ENCODE peak calls at places on chromosomes 16 and 17, in nine cellular contexts. K, P, S, Y, V, X, O, J and U are unnamed samples.

GRCh38 chr17:2982854-2983636 is 80.4 kb downstream of the OR1D5 start:
- DNase-seq in K (peak; percentile 89), P (peak; percentile 87), S (peak; percentile 60), Y (no peak), V (peak; percentile 17), X (no peak), O (no peak), J (no peak), U (no peak)

GRCh38 chr17:19320876-19321275 is 41.6 kb downstream of the B9D1 start:
- DNase-seq in K (no peak), P (no peak), S (no peak), Y (no peak), V (no peak), X (no peak), O (no peak), J (no peak), U (no peak)

GRCh38 chr17:56902350-56902749 is 11.5 kb downstream of the TRIM25 start:
- DNase-seq in K (no peak), P (no peak), S (no peak), Y (no peak), V (no peak), X (no peak), O (no peak), J (no peak), U (no peak)

GRCh38 chr16:72760581-72760980 is 287.3 kb downstream of the ZFHX3 start:
- DNase-seq in K (no peak), P (no peak), S (no peak), Y (no peak), V (no peak), X (no peak), O (no peak), J (no peak), U (no peak)

GRCh38 chr16:30965436-30965835 is 7.9 kb downstream of the SETD1A start:
- DNase-seq in K (no peak), P (no peak), S (no peak), Y (no peak), V (no peak), X (no peak), O (no peak), J (no peak), U (no peak)

GRCh38 chr17:78242024-78242742 is 10.8 kb downstream of the TMEM235 start:
- DNase-seq in K (no peak), P (no peak), S (no peak), Y (no peak), V (no peak), X (no peak), O (no peak), J (peak; percentile 66), U (no peak)

GRCh38 chr17:82882715-82883446 is 43.1 kb upstream of the ZNF750 start:
- DNase-seq in K (no peak), P (peak; percentile 90), S (peak; percentile 70), Y (no peak), V (peak; percentile 45), X (peak; percentile 80), O (peak; percentile 90), J (no peak), U (no peak)

GRCh38 chr17:68771867-68772515 is 170.8 kb upstream of the FAM20A start:
- DNase-seq in K (peak; percentile 26), P (no peak), S (no peak), Y (peak; percentile 77), V (no peak), X (no peak), O (no peak), J (no peak), U (no peak)

GRCh38 chr17:74859439-74860228 is at the start of gene GRIN2C:
- DNase-seq in K (no peak), P (peak; percentile 91), S (no peak), Y (no peak), V (no peak), X (no peak), O (no peak), J (no peak), U (no peak)

GRCh38 chr16:65283238-65283651 is 161.4 kb upstream of the CDH11 start:
- DNase-seq in K (no peak), P (peak; percentile 3), S (no peak), Y (no peak), V (no peak), X (no peak), O (no peak), J (no peak), U (no peak)

GRCh38 chr17:48492401-48493298 is 38.2 kb downstream of the HOXB1 start:
- DNase-seq in K (no peak), P (peak; percentile 94), S (peak; percentile 80), Y (peak; percentile 72), V (peak; percentile 34), X (peak; percentile 49), O (peak; percentile 69), J (no peak), U (peak; percentile 79)
- TF ChIP-seq POLR2AphosphoS5 in K (no peak), P (no peak), S (no peak), Y (no peak), V (no peak), X (no peak), O (no peak), J (no peak), U (no peak)

DNA sequence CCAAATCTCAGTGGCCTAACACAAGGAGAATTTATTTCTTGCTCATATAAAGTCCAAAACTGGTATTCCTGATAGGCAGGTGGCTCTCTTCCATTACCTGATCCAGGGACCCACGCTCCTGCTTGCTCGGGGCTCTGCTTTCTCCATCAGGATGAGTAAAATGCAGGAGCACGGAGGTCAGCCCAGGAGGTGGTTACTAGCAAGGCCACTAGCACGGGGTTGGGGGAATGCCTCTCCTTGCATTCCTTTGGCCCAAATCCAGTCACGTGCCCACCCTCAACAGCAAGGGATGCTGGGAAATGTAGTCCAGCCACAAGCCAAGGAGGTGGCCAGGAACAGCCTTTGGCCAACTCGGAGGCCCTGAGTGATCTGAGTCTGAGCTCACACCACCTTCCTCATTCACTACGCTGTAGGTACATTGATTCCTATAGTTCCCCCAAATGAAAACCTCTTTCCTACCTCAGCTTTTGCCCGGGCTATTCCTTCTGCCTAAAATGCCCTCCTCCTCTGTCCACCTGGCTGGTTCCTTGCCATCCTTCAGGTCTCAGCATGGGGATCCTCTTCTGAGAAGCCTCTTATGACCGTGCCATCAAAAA is 38.3 kb upstream of the HAPSTR1 start:
- DNase-seq in K (peak; percentile 26), P (no peak), S (peak; percentile 49), Y (peak; percentile 99), V (no peak), X (no peak), O (peak; percentile 43), J (no peak), U (no peak)
- TF ChIP-seq POLR2AphosphoS5 in K (no peak), P (no peak), S (no peak), Y (peak; percentile 88), V (no peak), X (no peak), O (no peak), J (no peak), U (no peak)

DNA sequence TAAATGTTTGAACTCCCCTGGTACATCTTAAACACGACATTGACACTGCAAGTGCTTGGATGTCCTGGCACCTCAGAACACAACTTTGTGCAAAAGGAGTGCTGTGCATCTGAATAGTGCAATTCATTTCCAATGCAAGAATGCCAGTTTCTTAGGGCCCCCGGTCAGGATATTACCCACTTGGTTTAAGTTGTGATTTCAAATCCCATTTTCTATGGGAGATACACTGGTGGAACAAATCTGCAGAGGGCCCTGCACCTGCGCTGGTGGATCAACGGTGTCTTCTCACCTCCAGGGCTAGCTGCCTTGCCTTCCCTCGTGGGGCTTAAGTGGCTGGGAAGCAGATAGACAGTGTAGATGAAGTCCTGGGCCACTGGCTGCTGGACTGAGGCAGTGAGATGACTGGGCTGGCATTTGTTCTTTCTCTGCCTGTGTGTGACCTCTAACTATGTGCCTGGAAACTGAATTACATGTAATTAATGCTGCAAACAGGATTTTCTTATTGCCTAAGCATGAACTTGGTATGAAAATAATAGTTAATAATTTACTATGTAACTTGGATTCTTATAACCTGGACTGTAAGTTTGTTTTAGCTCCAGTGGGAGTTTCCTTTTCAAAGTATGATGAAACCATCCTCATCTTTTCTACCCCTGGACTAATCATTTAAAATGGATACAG is 20.9 kb downstream of the HAPSTR1 start:
- DNase-seq in K (no peak), P (no peak), S (no peak), Y (no peak), V (no peak), X (no peak), O (no peak), J (no peak), U (no peak)
- TF ChIP-seq POLR2AphosphoS5 in K (no peak), P (no peak), S (no peak), Y (no peak), V (no peak), X (no peak), O (no peak), J (peak; percentile 85), U (peak; percentile 87)

GRCh38 chr16:17225551-17225950 is 245.2 kb downstream of the XYLT1 start:
- DNase-seq in K (no peak), P (no peak), S (no peak), Y (no peak), V (no peak), X (no peak), O (no peak), J (no peak), U (no peak)
- TF ChIP-seq POLR2AphosphoS5 in K (no peak), P (no peak), S (no peak), Y (no peak), V (no peak), X (no peak), O (no peak), J (no peak), U (no peak)

GRCh38 chr17:8125947-8126305 is 2.0 kb upstream of the HES7 start:
- DNase-seq in K (no peak), P (peak; percentile 83), S (no peak), Y (peak; percentile 75), V (no peak), X (peak; percentile 17), O (no peak), J (no peak), U (no peak)
- TF ChIP-seq POLR2AphosphoS5 in K (no peak), P (no peak), S (no peak), Y (no peak), V (no peak), X (no peak), O (no peak), J (no peak), U (no peak)